ENCODE peak calls at places on chromosomes 16 and 17, in ten cellular contexts. Z is lower lobe of right lung; Y is CD4-positive, alpha-beta T cell; C is kidney; H is fibroblast of lung; L is prostate gland; A is AG04450; D is adrenal gland; W is uterus; B is GM13976. G is an unnamed sample.

GRCh38 chr17:72865954-72866353 is 226.5 kb downstream of the SLC39A11 start:
- DNase-seq in Z (no peak), Y (no peak), C (no peak), H (no peak), L (no peak), A (no peak), D (no peak), W (no peak), B (no peak), G (no peak)

GRCh38 chr17:32588135-32588534 is 101.3 kb downstream of the CDK5R1 start:
- DNase-seq in Z (no peak), Y (no peak), C (no peak), H (no peak), L (no peak), A (no peak), D (no peak), W (no peak), B (no peak), G (no peak)

GRCh38 chr17:71260366-71260765 is 860.5 kb upstream of the SOX9 start:
- DNase-seq in Z (no peak), Y (no peak), C (no peak), H (peak; percentile 18), L (no peak), A (no peak), D (no peak), W (no peak), B (no peak), G (no peak)

GRCh38 chr17:54901230-54901847 is 687 bp downstream of the TOM1L1 start:
- DNase-seq in Z (no peak), Y (no peak), C (no peak), H (peak; percentile 68), L (no peak), A (no peak), D (no peak), W (no peak), B (no peak), G (no peak)

GRCh38 chr16:23587726-23588125 is 8.4 kb downstream of the NDUFAB1 start:
- DNase-seq in Z (no peak), Y (no peak), C (no peak), H (peak; percentile 76), L (no peak), A (peak; percentile 91), D (no peak), W (no peak), B (no peak), G (no peak)

GRCh38 chr17:14474591-14474990 is 173.7 kb downstream of the HS3ST3B1 start:
- DNase-seq in Z (no peak), Y (no peak), C (no peak), H (no peak), L (no peak), A (no peak), D (no peak), W (no peak), B (no peak), G (no peak)

GRCh38 chr16:21160276-21160675 is 1.8 kb downstream of the LDAF1 start:
- DNase-seq in Z (no peak), Y (no peak), C (no peak), H (no peak), L (no peak), A (no peak), D (no peak), W (no peak), B (no peak), G (no peak)

GRCh38 chr17:63831505-63831904 is 4.0 kb upstream of the FTSJ3 start:
- DNase-seq in Z (no peak), Y (no peak), C (peak; percentile 32), H (no peak), L (no peak), A (no peak), D (no peak), W (no peak), B (no peak), G (no peak)

GRCh38 chr16:50272111-50272571 is 5.8 kb downstream of the ADCY7 start:
- DNase-seq in Z (no peak), Y (no peak), C (peak; percentile 57), H (no peak), L (no peak), A (no peak), D (no peak), W (no peak), B (no peak), G (no peak)

GRCh38 chr17:42421479-42422332 is 1.4 kb downstream of the CAVIN1 start:
- DNase-seq in Z (peak; percentile 61), Y (no peak), C (peak; percentile 87), H (peak; percentile 49), L (no peak), A (no peak), D (no peak), W (peak; percentile 72), B (no peak), G (no peak)

GRCh38 chr17:65455972-65456343 is 105.5 kb downstream of the AXIN2 start:
- DNase-seq in Z (no peak), Y (peak; percentile 5), C (no peak), H (peak; percentile 41), L (peak; percentile 18), A (no peak), D (peak; percentile 28), W (peak; percentile 21), B (no peak), G (no peak)
- TF ChIP-seq CTCF in Z (peak; percentile 39), Y (peak; percentile 45), C (peak; percentile 52), H (peak; percentile 40), L (peak; percentile 27), A (peak; percentile 57), D (peak; percentile 43), W (peak; percentile 29), B (no peak), G (no peak)

GRCh38 chr16:35363510-35363909 is 1904.1 kb downstream of the TP53TG3F start:
- DNase-seq in Z (no peak), Y (no peak), C (no peak), H (no peak), L (no peak), A (no peak), D (no peak), W (no peak), B (no peak), G (no peak)

GRCh38 chr16:35364263-35364662 is 1904.9 kb downstream of the TP53TG3F start:
- DNase-seq in Z (no peak), Y (no peak), C (no peak), H (no peak), L (no peak), A (no peak), D (no peak), W (no peak), B (no peak), G (no peak)

GRCh38 chr16:35370617-35371016 is 1911.2 kb downstream of the TP53TG3F start:
- DNase-seq in Z (no peak), Y (no peak), C (no peak), H (no peak), L (no peak), A (no peak), D (no peak), W (no peak), B (no peak), G (no peak)

DNA sequence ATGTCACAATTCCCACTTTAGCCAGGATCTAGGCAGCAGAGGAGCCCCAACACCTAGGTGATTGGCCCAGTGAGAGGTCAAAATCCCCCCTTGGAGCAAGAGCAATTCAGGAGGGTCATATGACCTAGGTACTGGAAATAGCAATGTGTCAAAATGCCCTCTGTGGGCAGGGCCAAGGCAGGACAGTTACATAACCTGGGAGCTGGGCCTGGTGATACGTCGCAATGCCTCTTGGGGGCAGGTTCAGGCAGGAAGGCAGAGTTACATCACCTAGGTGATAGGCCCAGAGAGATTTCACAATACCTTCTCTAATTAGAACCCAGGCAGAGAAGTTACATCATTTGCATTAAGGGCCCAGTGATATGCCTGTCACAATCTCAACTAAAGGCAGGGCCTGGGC is 1906.3 kb downstream of the TP53TG3F start:
- DNase-seq in Z (no peak), Y (no peak), C (no peak), H (no peak), L (no peak), A (no peak), D (no peak), W (no peak), B (no peak), G (no peak)
- TF ChIP-seq CTCF in Z (no peak), Y (no peak), C (no peak), H (no peak), L (no peak), A (no peak), D (no peak), W (no peak), B (no peak), G (no peak)

GRCh38 chr17:17445925-17446665 is 30.7 kb upstream of the MED9 start:
- DNase-seq in Z (peak; percentile 58), Y (no peak), C (peak; percentile 91), H (peak; percentile 78), L (peak; percentile 76), A (peak; percentile 82), D (no peak), W (peak; percentile 21), B (no peak), G (no peak)
- TF ChIP-seq CTCF in Z (no peak), Y (no peak), C (no peak), H (no peak), L (no peak), A (peak; percentile 10), D (no peak), W (no peak), B (no peak), G (no peak)

GRCh38 chr17:40471856-40472732 is 28.8 kb downstream of the IGFBP4 start:
- DNase-seq in Z (no peak), Y (no peak), C (no peak), H (peak; percentile 27), L (no peak), A (no peak), D (no peak), W (no peak), B (no peak), G (no peak)
- TF ChIP-seq CTCF in Z (no peak), Y (no peak), C (no peak), H (no peak), L (no peak), A (no peak), D (no peak), W (no peak), B (no peak), G (no peak)